ENCODE peak calls at places on chromosomes 5 and 9, in five cellular contexts. D is uterus, L is lower leg skin, Q is lower lobe of right lung, T is cardiac fibroblast. C is an unnamed sample.

GRCh38 chr9:110949081-110949480 is 89.2 kb downstream of the LPAR1 start:
- DNase-seq in D (no peak), L (no peak), Q (no peak), T (no peak), C (no peak)

GRCh38 chr9:100601216-100601615 is 23.3 kb downstream of the CAVIN4 start:
- DNase-seq in D (no peak), L (no peak), Q (no peak), T (peak; percentile 73), C (peak; percentile 71)

GRCh38 chr9:32427111-32427873 is 42.8 kb downstream of the ACO1 start:
- DNase-seq in D (no peak), L (no peak), Q (no peak), T (peak; percentile 51), C (no peak)

GRCh38 chr9:106896695-106897094 is 33.7 kb downstream of the ZNF462 start:
- DNase-seq in D (no peak), L (no peak), Q (no peak), T (peak; percentile 22), C (no peak)

GRCh38 chr9:131117111-131117761 is 8.2 kb upstream of the NUP214 start:
- DNase-seq in D (no peak), L (no peak), Q (no peak), T (peak; percentile 36), C (no peak)

GRCh38 chr5:145180341-145180740 is 654.8 kb downstream of the PRELID2 start:
- DNase-seq in D (no peak), L (no peak), Q (no peak), T (no peak), C (no peak)

GRCh38 chr5:135075621-135076585 is 41.9 kb upstream of the PITX1 start:
- DNase-seq in D (no peak), L (no peak), Q (no peak), T (no peak), C (peak; percentile 68)

GRCh38 chr9:112764344-112764743 is 13.8 kb downstream of the SNX30 start:
- DNase-seq in D (no peak), L (no peak), Q (no peak), T (peak; percentile 71), C (peak; percentile 16)

GRCh38 chr9:80175286-80175906 is 603.6 kb downstream of the TLE4 start:
- DNase-seq in D (no peak), L (no peak), Q (no peak), T (peak; percentile 63), C (peak; percentile 55)

GRCh38 chr5:54013556-54014157 is 296.7 kb downstream of the ARL15 start:
- DNase-seq in D (no peak), L (peak; percentile 40), Q (peak; percentile 50), T (peak; percentile 81), C (peak; percentile 97)

GRCh38 chr5:39226558-39226957 is 7.2 kb upstream of the FYB1 start:
- DNase-seq in D (no peak), L (no peak), Q (no peak), T (no peak), C (no peak)

GRCh38 chr9:69221036-69221435 is 47.0 kb downstream of the TJP2 start:
- DNase-seq in D (no peak), L (no peak), Q (no peak), T (no peak), C (no peak)

GRCh38 chr5:172504736-172505402 is 50.5 kb upstream of the SH3PXD2B start:
- DNase-seq in D (peak; percentile 54), L (peak; percentile 13), Q (no peak), T (peak; percentile 85), C (no peak)

GRCh38 chr5:144328505-144328904 is 157.8 kb downstream of the KCTD16 start:
- DNase-seq in D (no peak), L (no peak), Q (no peak), T (no peak), C (no peak)

GRCh38 chr9:80811662-80812061 is 877.7 kb downstream of the TLE1 start:
- DNase-seq in D (no peak), L (no peak), Q (no peak), T (no peak), C (no peak)

GRCh38 chr9:110115868-110116542 is 92.0 kb downstream of the C9orf152 start:
- DNase-seq in D (no peak), L (no peak), Q (no peak), T (peak; percentile 89), C (peak; percentile 79)

GRCh38 chr5:160382361-160382760 is 11.9 kb upstream of the C1QTNF2 start:
- DNase-seq in D (no peak), L (no peak), Q (no peak), T (no peak), C (no peak)

GRCh38 chr9:21993893-21994525 is at the start of gene CDKN2A:
- DNase-seq in D (no peak), L (no peak), Q (peak; percentile 58), T (no peak), C (peak; percentile 53)

GRCh38 chr5:78527054-78527884 is 121.3 kb downstream of the LHFPL2 start:
- DNase-seq in D (peak; percentile 83), L (peak; percentile 86), Q (peak; percentile 54), T (peak; percentile 98), C (peak; percentile 96)

DNA sequence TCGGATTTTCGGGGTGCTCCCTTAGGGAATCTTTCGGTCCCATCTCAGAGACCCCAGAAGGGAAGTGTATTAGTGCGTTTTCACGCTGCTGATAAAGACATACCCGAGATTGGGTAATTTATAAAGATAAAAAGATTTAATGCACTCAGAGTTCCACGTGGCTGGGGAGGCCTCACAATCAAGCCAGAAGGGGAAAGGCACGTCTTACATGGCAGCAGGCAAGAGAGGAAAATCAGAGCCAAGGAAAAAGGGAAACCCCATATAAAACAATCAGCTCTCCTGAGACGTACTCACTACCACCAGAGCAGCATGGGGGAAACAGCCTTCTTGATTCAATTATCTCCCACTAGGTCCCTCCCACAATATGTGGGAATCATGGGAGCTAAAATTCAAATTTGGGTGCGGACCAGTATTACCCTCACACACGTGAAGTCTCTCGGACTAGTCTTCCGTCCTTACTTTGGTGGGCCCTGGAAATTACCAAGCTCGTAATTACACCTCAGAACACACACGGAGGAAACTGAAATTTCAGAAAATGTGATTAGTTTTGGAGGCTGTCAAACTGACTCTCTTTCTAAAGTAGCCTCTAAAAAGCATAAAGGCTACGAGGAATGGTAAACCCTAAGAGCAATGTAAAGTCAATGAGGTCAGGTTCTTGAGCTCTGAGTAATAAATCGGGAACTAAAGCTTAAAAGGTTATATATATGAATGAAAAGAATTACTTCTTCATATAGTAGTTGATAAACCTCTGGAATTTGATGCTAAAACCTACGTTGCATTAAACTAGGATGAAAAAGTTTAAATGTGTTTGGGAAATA is 699 bp upstream of the FEM1C start:
- DNase-seq in D (no peak), L (no peak), Q (no peak), T (no peak), C (no peak)
- H3K4me3 ChIP-seq in D (peak overlapping the region; percentile 66), L (no peak overlapping the region), Q (peak overlapping the region; percentile 78), T (no peak overlapping the region), C (peak overlapping the region; percentile 35)

DNA sequence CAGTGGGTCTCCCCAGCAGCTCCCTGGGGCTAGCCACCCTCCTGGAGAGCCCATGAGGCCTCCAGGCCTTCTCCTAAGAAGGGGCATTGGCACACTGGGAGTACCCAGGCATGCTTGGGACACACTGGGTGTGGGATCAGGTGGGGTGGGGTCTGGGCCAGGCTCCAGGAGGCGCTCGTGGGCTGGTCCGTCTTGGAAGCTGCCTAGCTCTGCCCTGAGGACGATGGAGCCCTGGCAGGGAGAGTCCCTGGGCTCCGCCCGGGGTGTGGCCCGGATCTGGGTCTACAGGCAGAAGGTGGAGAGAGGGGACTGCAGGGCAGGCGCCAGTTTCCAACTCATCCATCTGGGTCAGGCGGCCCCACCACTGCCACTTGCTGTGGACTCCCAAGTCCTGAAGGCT is 2.4 kb downstream of the PRRX2 start:
- DNase-seq in D (no peak), L (no peak), Q (no peak), T (no peak), C (no peak)
- H3K4me3 ChIP-seq in D (no peak overlapping the region), L (no peak overlapping the region), Q (no peak overlapping the region), T (no peak overlapping the region), C (no peak overlapping the region)

DNA sequence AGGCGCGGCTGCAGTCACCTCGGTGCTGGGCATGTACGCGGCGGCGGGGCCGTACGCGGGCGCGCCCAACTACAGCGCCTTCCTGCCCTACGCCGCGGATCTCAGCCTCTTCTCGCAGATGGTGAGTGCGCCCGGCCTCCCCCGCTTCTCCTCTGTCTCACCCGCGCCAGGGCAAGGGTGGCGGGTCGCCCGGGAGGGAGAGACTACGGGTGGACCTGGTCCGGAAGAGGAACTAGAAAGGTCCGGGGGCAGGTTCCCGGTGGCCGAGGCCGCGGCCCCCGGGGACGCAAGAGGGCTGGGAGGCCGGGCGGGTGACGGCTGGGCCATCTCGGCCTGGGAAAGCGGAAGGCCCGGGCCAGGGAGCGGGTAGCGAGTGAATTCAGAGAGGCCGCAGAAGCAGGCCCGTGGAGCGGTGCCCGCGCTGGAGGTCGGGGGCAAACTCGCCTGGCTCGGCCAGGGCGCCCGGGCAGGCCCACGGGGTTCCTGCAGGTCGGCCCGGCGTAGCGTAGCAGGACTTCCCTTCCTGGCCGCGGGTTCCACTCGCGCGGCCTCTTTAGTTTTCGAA is 711 bp downstream of the IRX1 start:
- DNase-seq in D (no peak), L (no peak), Q (no peak), T (no peak), C (peak; percentile 62)
- H3K4me3 ChIP-seq in D (no peak overlapping the region), L (peak overlapping the region; percentile 62), Q (peak overlapping the region; percentile 47), T (no peak overlapping the region), C (peak overlapping the region; percentile 73)

DNA sequence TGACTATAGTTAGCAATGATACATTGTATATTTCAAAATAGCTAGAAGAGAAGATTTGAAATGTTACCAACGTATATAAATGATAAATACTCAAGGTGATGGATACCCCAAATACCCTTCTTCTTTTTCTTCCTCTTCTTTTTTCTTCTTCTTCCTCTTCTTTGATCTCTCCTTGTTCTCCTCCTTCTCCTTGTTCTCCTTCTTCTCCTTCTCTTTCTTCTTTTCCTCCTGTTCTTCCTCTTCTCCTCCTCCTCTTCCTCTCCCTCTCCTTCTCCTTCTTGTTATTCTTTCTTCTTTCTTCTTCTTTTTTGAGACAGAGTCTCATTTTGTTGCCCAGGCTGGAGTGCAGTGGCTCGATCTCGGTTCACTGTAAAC is 616 bp upstream of the SPEF2 start:
- DNase-seq in D (no peak), L (no peak), Q (no peak), T (no peak), C (no peak)
- H3K4me3 ChIP-seq in D (peak overlapping the region; percentile 55), L (no peak overlapping the region), Q (peak overlapping the region; percentile 82), T (peak overlapping the region; percentile 89), C (peak overlapping the region; percentile 71)